ENCODE peak calls at places on chromosomes 12 and 14, in six cellular contexts. One of them, this sample, is unnamed.

GRCh38 chr12:58249610-58250009 is 308.2 kb downstream of the ATP23 start:
- DNase-seq in Peyer's patch: no peak
- DNase-seq in SJSA1: no peak
- DNase-seq in neuronal stem cell: no peak
- DNase-seq in ovary: no peak
- DNase-seq in adipocyte: no peak
- DNase-seq in this sample: no peak

GRCh38 chr12:131415781-131416180 is 295.1 kb upstream of the SFSWAP start:
- DNase-seq in ovary: no peak
- DNase-seq in neuronal stem cell: no peak
- DNase-seq in adipocyte: no peak
- DNase-seq in Peyer's patch: no peak
- DNase-seq in SJSA1: no peak
- DNase-seq in this sample: no peak

GRCh38 chr12:123937707-123938600 is 34.7 kb downstream of the CCDC92 start:
- DNase-seq in SJSA1: peak; percentile 69
- DNase-seq in adipocyte: peak; percentile 39
- DNase-seq in ovary: no peak
- DNase-seq in neuronal stem cell: no peak
- DNase-seq in Peyer's patch: peak; percentile 61
- DNase-seq in this sample: no peak

GRCh38 chr14:22427771-22428228 is 161.2 kb downstream of the DAD1 start:
- DNase-seq in adipocyte: peak; percentile 94
- DNase-seq in SJSA1: peak; percentile 42
- DNase-seq in ovary: peak; percentile 50
- DNase-seq in Peyer's patch: no peak
- DNase-seq in neuronal stem cell: no peak
- DNase-seq in this sample: no peak

GRCh38 chr12:130838284-130838950 is 633 bp downstream of the STX2 start:
- DNase-seq in SJSA1: peak; percentile 28
- DNase-seq in adipocyte: peak; percentile 51
- DNase-seq in ovary: peak; percentile 39
- DNase-seq in Peyer's patch: peak; percentile 48
- DNase-seq in neuronal stem cell: peak; percentile 24
- DNase-seq in this sample: no peak

GRCh38 chr14:94474581-94475031 is 1.4 kb downstream of the SERPINA9 start:
- DNase-seq in neuronal stem cell: no peak
- DNase-seq in Peyer's patch: peak; percentile 31
- DNase-seq in ovary: no peak
- DNase-seq in SJSA1: no peak
- DNase-seq in adipocyte: no peak
- DNase-seq in this sample: no peak

GRCh38 chr14:52068741-52069616 is at the start of gene NID2:
- DNase-seq in neuronal stem cell: peak; percentile 89
- DNase-seq in Peyer's patch: peak; percentile 79
- DNase-seq in SJSA1: peak; percentile 90
- DNase-seq in ovary: peak; percentile 93
- DNase-seq in adipocyte: peak; percentile 98
- DNase-seq in this sample: no peak

GRCh38 chr12:31597066-31597465 is 6.1 kb upstream of the DENND5B start:
- DNase-seq in adipocyte: no peak
- DNase-seq in ovary: no peak
- DNase-seq in Peyer's patch: no peak
- DNase-seq in SJSA1: no peak
- DNase-seq in neuronal stem cell: no peak
- DNase-seq in this sample: no peak

GRCh38 chr12:13223176-13223806 is 26.8 kb downstream of the EMP1 start:
- DNase-seq in SJSA1: peak; percentile 82
- DNase-seq in ovary: no peak
- DNase-seq in neuronal stem cell: no peak
- DNase-seq in Peyer's patch: no peak
- DNase-seq in adipocyte: peak; percentile 94
- DNase-seq in this sample: no peak

GRCh38 chr12:3371018-3371417 is 120.0 kb upstream of the PRMT8 start:
- DNase-seq in ovary: no peak
- DNase-seq in SJSA1: no peak
- DNase-seq in Peyer's patch: no peak
- DNase-seq in neuronal stem cell: no peak
- DNase-seq in adipocyte: no peak
- DNase-seq in this sample: no peak

GRCh38 chr12:90029317-90029716 is 320.7 kb upstream of the ATP2B1 start:
- DNase-seq in Peyer's patch: no peak
- DNase-seq in SJSA1: no peak
- DNase-seq in ovary: no peak
- DNase-seq in adipocyte: no peak
- DNase-seq in neuronal stem cell: no peak
- DNase-seq in this sample: no peak

GRCh38 chr14:60652674-60653387 is 3.6 kb upstream of the SIX1 start:
- DNase-seq in neuronal stem cell: peak; percentile 39
- DNase-seq in Peyer's patch: no peak
- DNase-seq in ovary: no peak
- DNase-seq in adipocyte: no peak
- DNase-seq in SJSA1: no peak
- DNase-seq in this sample: no peak

GRCh38 chr14:60655114-60655897 is 6.0 kb upstream of the SIX1 start:
- DNase-seq in adipocyte: peak; percentile 38
- DNase-seq in Peyer's patch: no peak
- DNase-seq in SJSA1: no peak
- DNase-seq in neuronal stem cell: peak; percentile 36
- DNase-seq in ovary: no peak
- DNase-seq in this sample: no peak

GRCh38 chr14:60653388-60653690 is 4.1 kb upstream of the SIX1 start:
- DNase-seq in neuronal stem cell: no peak
- DNase-seq in SJSA1: no peak
- DNase-seq in Peyer's patch: no peak
- DNase-seq in ovary: no peak
- DNase-seq in adipocyte: no peak
- DNase-seq in this sample: no peak

GRCh38 chr14:60653709-60654161 is 4.5 kb upstream of the SIX1 start:
- DNase-seq in ovary: no peak
- DNase-seq in Peyer's patch: no peak
- DNase-seq in adipocyte: no peak
- DNase-seq in SJSA1: no peak
- DNase-seq in neuronal stem cell: no peak
- DNase-seq in this sample: no peak

DNA sequence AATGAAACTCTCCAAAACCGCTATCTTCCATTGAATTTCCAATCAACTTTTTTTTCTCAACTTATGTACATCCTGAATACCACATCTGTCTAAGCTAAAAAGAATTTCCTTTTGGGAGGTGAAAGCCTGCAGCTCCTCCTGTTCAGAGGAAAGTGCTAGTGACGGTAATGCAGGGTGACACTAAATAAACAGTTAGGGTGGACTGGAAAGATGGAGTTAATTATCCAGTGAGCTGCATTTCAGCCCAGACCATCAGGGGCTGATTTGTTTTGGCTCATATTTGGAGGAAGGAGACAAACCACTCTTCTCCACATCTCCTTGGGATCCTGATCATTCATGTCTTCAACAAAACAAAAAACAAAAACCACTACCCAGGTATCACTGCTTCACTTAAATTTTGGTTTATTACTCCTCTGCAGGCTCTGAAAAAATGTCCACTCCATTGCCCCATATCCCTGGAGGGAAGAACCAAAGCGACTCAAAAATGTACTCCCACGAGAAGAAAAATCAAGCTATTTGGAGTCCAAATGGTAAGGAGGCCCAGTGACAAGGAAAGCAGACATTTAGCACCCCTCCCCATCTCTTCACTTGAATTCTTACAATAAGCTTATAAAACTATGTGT is 5.1 kb upstream of the SIX1 start:
- DNase-seq in neuronal stem cell: peak; percentile 15
- DNase-seq in ovary: no peak
- DNase-seq in SJSA1: no peak
- DNase-seq in adipocyte: peak; percentile 92
- DNase-seq in Peyer's patch: no peak
- DNase-seq in this sample: no peak
- H3K27me3 ChIP-seq in neuronal stem cell: peaks cover 93% of the 10 kb centered on the region
- H3K27me3 ChIP-seq in ovary: peaks cover 3% of the 10 kb centered on the region
- H3K27me3 ChIP-seq in SJSA1: no peaks in the 10 kb centered on the region
- H3K27me3 ChIP-seq in adipocyte: peaks cover 27% of the 10 kb centered on the region
- H3K27me3 ChIP-seq in Peyer's patch: peaks cover 7% of the 10 kb centered on the region
- H3K27me3 ChIP-seq in this sample: peaks cover 40% of the 10 kb centered on the region

GRCh38 chr14:24198845-24199524 is 3.7 kb upstream of the TM9SF1 start:
- DNase-seq in adipocyte: no peak
- DNase-seq in ovary: no peak
- DNase-seq in Peyer's patch: no peak
- DNase-seq in neuronal stem cell: no peak
- DNase-seq in SJSA1: no peak
- DNase-seq in this sample: no peak
- H3K4me1 ChIP-seq in adipocyte: peaks cover 17% of the 10 kb centered on the region
- H3K4me1 ChIP-seq in ovary: peaks cover 4% of the 10 kb centered on the region
- H3K4me1 ChIP-seq in Peyer's patch: peaks cover 38% of the 10 kb centered on the region
- H3K4me1 ChIP-seq in neuronal stem cell: peaks cover 2% of the 10 kb centered on the region
- H3K4me1 ChIP-seq in SJSA1: peaks cover 20% of the 10 kb centered on the region
- H3K4me1 ChIP-seq in this sample: peaks cover 18% of the 10 kb centered on the region

DNA sequence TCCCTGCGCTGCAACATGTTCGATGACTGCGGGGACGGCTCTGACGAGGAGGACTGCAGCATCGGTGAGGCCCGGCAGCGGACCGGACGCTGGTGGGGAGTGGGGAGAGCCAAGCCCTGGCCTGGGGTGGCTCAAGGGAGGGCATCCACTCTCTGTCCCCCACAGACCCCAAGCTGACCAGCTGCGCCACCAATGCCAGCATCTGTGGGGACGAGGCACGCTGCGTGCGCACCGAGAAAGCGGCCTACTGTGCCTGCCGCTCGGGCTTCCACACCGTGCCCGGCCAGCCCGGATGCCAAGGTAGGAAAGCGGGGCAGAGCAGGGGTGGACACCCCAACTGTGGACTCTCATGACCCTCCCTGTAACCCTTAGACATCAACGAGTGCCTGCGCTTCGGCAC is 11.4 kb upstream of the NXPH4 start:
- DNase-seq in adipocyte: no peak
- DNase-seq in neuronal stem cell: no peak
- DNase-seq in Peyer's patch: no peak
- DNase-seq in SJSA1: no peak
- DNase-seq in ovary: no peak
- DNase-seq in this sample: no peak
- H3K27me3 ChIP-seq in adipocyte: no peaks in the 10 kb centered on the region
- H3K27me3 ChIP-seq in neuronal stem cell: no peaks in the 10 kb centered on the region
- H3K27me3 ChIP-seq in Peyer's patch: no peaks in the 10 kb centered on the region
- H3K27me3 ChIP-seq in SJSA1: no peaks in the 10 kb centered on the region
- H3K27me3 ChIP-seq in ovary: no peaks in the 10 kb centered on the region
- H3K27me3 ChIP-seq in this sample: no peaks in the 10 kb centered on the region

GRCh38 chr12:63404611-63405010 is 253.6 kb upstream of the AVPR1A start:
- DNase-seq in adipocyte: no peak
- DNase-seq in ovary: no peak
- DNase-seq in SJSA1: no peak
- DNase-seq in Peyer's patch: no peak
- DNase-seq in neuronal stem cell: no peak
- DNase-seq in this sample: no peak
- H3K4me1 ChIP-seq in adipocyte: no peaks in the 10 kb centered on the region
- H3K4me1 ChIP-seq in ovary: no peaks in the 10 kb centered on the region
- H3K4me1 ChIP-seq in SJSA1: no peaks in the 10 kb centered on the region
- H3K4me1 ChIP-seq in Peyer's patch: no peaks in the 10 kb centered on the region
- H3K4me1 ChIP-seq in neuronal stem cell: no peaks in the 10 kb centered on the region
- H3K4me1 ChIP-seq in this sample: no peaks in the 10 kb centered on the region

DNA sequence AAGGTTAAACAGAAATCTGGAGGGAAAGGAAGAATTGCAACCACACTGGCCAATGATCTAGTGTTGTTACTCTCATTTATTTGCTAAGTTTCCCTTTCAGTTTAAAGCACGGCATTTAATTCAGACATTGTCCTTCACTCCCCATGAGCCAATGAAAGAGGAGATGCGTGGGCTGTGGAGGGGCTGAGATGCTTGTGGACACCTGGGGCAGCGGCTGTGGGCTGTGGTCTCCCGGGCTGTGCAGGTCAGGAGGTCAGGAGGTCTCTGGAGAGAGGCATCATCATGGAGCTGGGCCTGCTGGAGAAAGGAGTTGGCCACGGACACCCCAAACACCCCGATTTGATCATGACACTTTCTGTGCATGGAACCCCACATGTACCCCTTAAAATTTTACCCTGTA is 155.4 kb upstream of the DIO3 start:
- DNase-seq in ovary: no peak
- DNase-seq in SJSA1: no peak
- DNase-seq in neuronal stem cell: no peak
- DNase-seq in adipocyte: no peak
- DNase-seq in Peyer's patch: no peak
- DNase-seq in this sample: no peak
- H3K27me3 ChIP-seq in ovary: no peaks in the 10 kb centered on the region
- H3K27me3 ChIP-seq in SJSA1: no peaks in the 10 kb centered on the region
- H3K27me3 ChIP-seq in neuronal stem cell: no peaks in the 10 kb centered on the region
- H3K27me3 ChIP-seq in adipocyte: peaks cover 2% of the 10 kb centered on the region
- H3K27me3 ChIP-seq in Peyer's patch: no peaks in the 10 kb centered on the region
- H3K27me3 ChIP-seq in this sample: no peaks in the 10 kb centered on the region

GRCh38 chr12:96501139-96501741 is 11.9 kb downstream of the CFAP54 start:
- DNase-seq in adipocyte: peak; percentile 38
- DNase-seq in ovary: no peak
- DNase-seq in neuronal stem cell: no peak
- DNase-seq in SJSA1: peak; percentile 60
- DNase-seq in Peyer's patch: peak; percentile 78
- DNase-seq in this sample: peak; percentile 16

GRCh38 chr12:96502477-96502876 is 13.1 kb downstream of the CFAP54 start:
- DNase-seq in ovary: no peak
- DNase-seq in neuronal stem cell: no peak
- DNase-seq in adipocyte: no peak
- DNase-seq in Peyer's patch: no peak
- DNase-seq in SJSA1: no peak
- DNase-seq in this sample: no peak

GRCh38 chr12:96502949-96503532 is 13.7 kb downstream of the CFAP54 start:
- DNase-seq in adipocyte: no peak
- DNase-seq in Peyer's patch: no peak
- DNase-seq in ovary: no peak
- DNase-seq in SJSA1: no peak
- DNase-seq in neuronal stem cell: no peak
- DNase-seq in this sample: no peak

GRCh38 chr12:96500686-96501085 is 11.3 kb downstream of the CFAP54 start:
- DNase-seq in Peyer's patch: no peak
- DNase-seq in SJSA1: no peak
- DNase-seq in neuronal stem cell: no peak
- DNase-seq in ovary: no peak
- DNase-seq in adipocyte: peak; percentile 17
- DNase-seq in this sample: no peak

GRCh38 chr12:96501908-96502307 is 12.5 kb downstream of the CFAP54 start:
- DNase-seq in neuronal stem cell: no peak
- DNase-seq in Peyer's patch: no peak
- DNase-seq in SJSA1: no peak
- DNase-seq in adipocyte: no peak
- DNase-seq in ovary: no peak
- DNase-seq in this sample: no peak
- H3K4me1 ChIP-seq in neuronal stem cell: peaks cover 2% of the 10 kb centered on the region
- H3K4me1 ChIP-seq in Peyer's patch: no peaks in the 10 kb centered on the region
- H3K4me1 ChIP-seq in SJSA1: peaks cover 26% of the 10 kb centered on the region
- H3K4me1 ChIP-seq in adipocyte: peaks cover 21% of the 10 kb centered on the region
- H3K4me1 ChIP-seq in ovary: no peaks in the 10 kb centered on the region
- H3K4me1 ChIP-seq in this sample: peaks cover 32% of the 10 kb centered on the region

DNA sequence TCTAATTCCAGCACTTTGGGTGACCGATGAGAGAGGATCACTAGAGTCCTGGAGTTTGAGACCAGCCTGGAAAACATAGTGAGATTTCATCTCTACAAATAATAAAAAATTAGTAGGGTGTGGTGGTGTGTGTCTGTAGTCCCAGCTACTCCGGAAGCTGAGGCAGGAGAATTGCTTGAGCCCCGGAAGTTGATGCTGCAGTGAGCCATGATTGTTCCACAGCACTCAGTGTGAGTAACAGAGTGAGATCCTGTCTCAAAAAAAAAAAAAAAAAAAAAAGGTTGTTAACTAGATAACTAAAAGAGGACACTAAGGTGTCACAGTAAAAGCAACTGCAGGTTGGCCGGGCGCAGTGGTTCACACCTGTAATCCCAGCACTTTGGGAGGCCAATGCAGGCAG is 121.3 kb upstream of the MAX start:
- DNase-seq in SJSA1: no peak
- DNase-seq in Peyer's patch: no peak
- DNase-seq in neuronal stem cell: no peak
- DNase-seq in ovary: no peak
- DNase-seq in adipocyte: no peak
- DNase-seq in this sample: no peak
- H3K27me3 ChIP-seq in SJSA1: no peaks in the 10 kb centered on the region
- H3K27me3 ChIP-seq in Peyer's patch: no peaks in the 10 kb centered on the region
- H3K27me3 ChIP-seq in neuronal stem cell: peaks cover 37% of the 10 kb centered on the region
- H3K27me3 ChIP-seq in ovary: no peaks in the 10 kb centered on the region
- H3K27me3 ChIP-seq in adipocyte: no peaks in the 10 kb centered on the region
- H3K27me3 ChIP-seq in this sample: no peaks in the 10 kb centered on the region

This sample was measured in esophagus squamous epithelium.